ENCODE peak calls at places on chromosomes 3 and 15, in five cellular contexts. K is hypothalamus; A is AG09309; Y is stimulated activated CD8-positive, alpha-beta memory T cell treated with anti-CD3 and anti-CD28 coated beads, Interleukin-2, amount 100 ng/mL, for 48 hours; I is NCI-H1417. N is an unnamed sample.

GRCh38 chr3:46913644-46914043 is 36.1 kb downstream of the PTH1R start:
- DNase-seq in K (no peak), Y (no peak), I (peak), A (no peak), N (no peak)

GRCh38 chr3:105387122-105387751 is 20.5 kb downstream of the ALCAM start:
- DNase-seq in Y (no peak), K (no peak), I (peak), A (no peak), N (no peak)

GRCh38 chr3:100992086-100993033 is 861 bp downstream of the ABI3BP start:
- DNase-seq in K (no peak), I (peak), Y (no peak), A (no peak), N (no peak)

GRCh38 chr3:169146866-169147245 is 516.7 kb downstream of the MECOM start:
- DNase-seq in A (no peak), K (no peak), I (peak), Y (no peak), N (no peak)

GRCh38 chr15:31197497-31198414 is 96.2 kb upstream of the TRPM1 start:
- DNase-seq in I (peak), K (no peak), A (no peak), Y (peak), N (no peak)

GRCh38 chr15:71051539-71051938 is 63.7 kb upstream of the THSD4 start:
- DNase-seq in K (no peak), Y (no peak), I (no peak), A (no peak), N (no peak)

GRCh38 chr3:9669720-9670432 is 20.6 kb downstream of the MTMR14 start:
- DNase-seq in Y (no peak), I (no peak), A (no peak), K (no peak), N (no peak)

GRCh38 chr3:46468758-46469600 is 4.3 kb upstream of the LTF start:
- DNase-seq in K (no peak), Y (no peak), A (no peak), I (no peak), N (no peak)

GRCh38 chr3:182794455-182794773 is 1.1 kb downstream of the ATP11B start:
- DNase-seq in K (no peak), A (no peak), Y (no peak), I (peak), N (no peak)

GRCh38 chr15:93135997-93136397 is 47.0 kb upstream of the RGMA start:
- DNase-seq in A (no peak), I (no peak), Y (no peak), K (no peak), N (no peak)

GRCh38 chr15:83324799-83325198 is 40.3 kb upstream of the BNC1 start:
- DNase-seq in K (no peak), I (no peak), Y (no peak), A (no peak), N (no peak)

GRCh38 chr3:138051946-138052802 is 42.2 kb downstream of the CLDN18 start:
- DNase-seq in A (no peak), K (no peak), Y (peak), I (peak), N (no peak)

GRCh38 chr3:118782755-118783202 is 251.9 kb downstream of the IGSF11 start:
- DNase-seq in Y (no peak), K (no peak), A (no peak), I (no peak), N (peak)

GRCh38 chr3:98784042-98784441 is 20.9 kb downstream of the ST3GAL6 start:
- DNase-seq in K (no peak), I (no peak), Y (no peak), A (no peak), N (no peak)

GRCh38 chr15:37136666-37137065 is 36.3 kb upstream of the MEIS2 start:
- DNase-seq in K (no peak), I (no peak), Y (no peak), A (no peak), N (no peak)

GRCh38 chr15:90482124-90483011 is 47.4 kb upstream of the CRTC3 start:
- DNase-seq in A (peak), K (no peak), Y (peak), I (peak), N (no peak)

GRCh38 chr3:190205739-190206138 is 85.0 kb upstream of the P3H2 start:
- DNase-seq in Y (no peak), K (no peak), I (no peak), A (peak), N (no peak)

GRCh38 chr3:193207290-193207689 is 33.7 kb upstream of the PLAAT1 start:
- DNase-seq in Y (no peak), K (no peak), A (no peak), I (peak), N (no peak)

GRCh38 chr3:88000853-88001252 is 58.0 kb downstream of the CGGBP1 start:
- DNase-seq in Y (peak), K (no peak), I (no peak), A (no peak), N (no peak)

N was measured in GM12892.